ENCODE peak calls at places on chromosomes 13 and 19, in seven cellular contexts. One of them, this sample, is unnamed.

GRCh38 chr19:613732-614567 is 19.4 kb downstream of the POLRMT start:
- DNase-seq in foreskin keratinocyte: no peak
- DNase-seq in HS-5: no peak
- DNase-seq in fibroblast of mammary gland: no peak
- DNase-seq in neural progenitor cell: no peak
- DNase-seq in uterus: no peak
- DNase-seq in activated CD4-positive, alpha-beta T cell treated with anti-CD3 and anti-CD28 coated beads, Interleukin-2, amount 50 U/mL, for 1 hour: no peak
- DNase-seq in this sample: no peak

GRCh38 chr13:42561752-42562467 is 12.0 kb upstream of the TNFSF11 start:
- DNase-seq in foreskin keratinocyte: no peak
- DNase-seq in HS-5: no peak
- DNase-seq in fibroblast of mammary gland: peak; percentile 60
- DNase-seq in neural progenitor cell: no peak
- DNase-seq in uterus: no peak
- DNase-seq in activated CD4-positive, alpha-beta T cell treated with anti-CD3 and anti-CD28 coated beads, Interleukin-2, amount 50 U/mL, for 1 hour: no peak
- DNase-seq in this sample: no peak

GRCh38 chr13:76048126-76048525 is 412.0 kb downstream of the LMO7 start:
- DNase-seq in foreskin keratinocyte: no peak
- DNase-seq in HS-5: no peak
- DNase-seq in fibroblast of mammary gland: no peak
- DNase-seq in neural progenitor cell: no peak
- DNase-seq in uterus: no peak
- DNase-seq in activated CD4-positive, alpha-beta T cell treated with anti-CD3 and anti-CD28 coated beads, Interleukin-2, amount 50 U/mL, for 1 hour: no peak
- DNase-seq in this sample: no peak

GRCh38 chr19:1471514-1472107 is 7.4 kb downstream of the C19orf25 start:
- DNase-seq in foreskin keratinocyte: no peak
- DNase-seq in HS-5: no peak
- DNase-seq in fibroblast of mammary gland: no peak
- DNase-seq in neural progenitor cell: peak; percentile 49
- DNase-seq in uterus: no peak
- DNase-seq in activated CD4-positive, alpha-beta T cell treated with anti-CD3 and anti-CD28 coated beads, Interleukin-2, amount 50 U/mL, for 1 hour: peak; percentile 23
- DNase-seq in this sample: no peak

GRCh38 chr13:49936943-49937273 is 768 bp upstream of the SPRYD7 start:
- DNase-seq in foreskin keratinocyte: no peak
- DNase-seq in HS-5: no peak
- DNase-seq in fibroblast of mammary gland: no peak
- DNase-seq in neural progenitor cell: peak; percentile 54
- DNase-seq in uterus: no peak
- DNase-seq in activated CD4-positive, alpha-beta T cell treated with anti-CD3 and anti-CD28 coated beads, Interleukin-2, amount 50 U/mL, for 1 hour: no peak
- DNase-seq in this sample: no peak

GRCh38 chr19:4267101-4267900 is 11.8 kb upstream of the SHD start:
- DNase-seq in foreskin keratinocyte: peak; percentile 10
- DNase-seq in HS-5: no peak
- DNase-seq in fibroblast of mammary gland: peak; percentile 60
- DNase-seq in neural progenitor cell: peak; percentile 87
- DNase-seq in uterus: peak; percentile 49
- DNase-seq in activated CD4-positive, alpha-beta T cell treated with anti-CD3 and anti-CD28 coated beads, Interleukin-2, amount 50 U/mL, for 1 hour: peak; percentile 62
- DNase-seq in this sample: peak; percentile 72

GRCh38 chr13:43546260-43546659 is 240.5 kb downstream of the ENOX1 start:
- DNase-seq in foreskin keratinocyte: no peak
- DNase-seq in HS-5: no peak
- DNase-seq in fibroblast of mammary gland: peak; percentile 46
- DNase-seq in neural progenitor cell: peak; percentile 5
- DNase-seq in uterus: peak; percentile 35
- DNase-seq in activated CD4-positive, alpha-beta T cell treated with anti-CD3 and anti-CD28 coated beads, Interleukin-2, amount 50 U/mL, for 1 hour: no peak
- DNase-seq in this sample: no peak

GRCh38 chr19:41442473-41443360 is at the start of gene ERICH4:
- DNase-seq in foreskin keratinocyte: no peak
- DNase-seq in HS-5: no peak
- DNase-seq in fibroblast of mammary gland: no peak
- DNase-seq in neural progenitor cell: no peak
- DNase-seq in uterus: no peak
- DNase-seq in activated CD4-positive, alpha-beta T cell treated with anti-CD3 and anti-CD28 coated beads, Interleukin-2, amount 50 U/mL, for 1 hour: no peak
- DNase-seq in this sample: no peak

GRCh38 chr19:9917322-9917721 is 19.0 kb downstream of the OLFM2 start:
- DNase-seq in foreskin keratinocyte: no peak
- DNase-seq in HS-5: peak; percentile 35
- DNase-seq in fibroblast of mammary gland: peak; percentile 60
- DNase-seq in neural progenitor cell: peak; percentile 71
- DNase-seq in uterus: no peak
- DNase-seq in activated CD4-positive, alpha-beta T cell treated with anti-CD3 and anti-CD28 coated beads, Interleukin-2, amount 50 U/mL, for 1 hour: no peak
- DNase-seq in this sample: peak; percentile 70

GRCh38 chr19:18865973-18866799 is 29.8 kb downstream of the CERS1 start:
- DNase-seq in foreskin keratinocyte: no peak
- DNase-seq in HS-5: no peak
- DNase-seq in fibroblast of mammary gland: peak; percentile 55
- DNase-seq in neural progenitor cell: peak; percentile 85
- DNase-seq in uterus: peak; percentile 67
- DNase-seq in activated CD4-positive, alpha-beta T cell treated with anti-CD3 and anti-CD28 coated beads, Interleukin-2, amount 50 U/mL, for 1 hour: peak; percentile 61
- DNase-seq in this sample: no peak

GRCh38 chr13:21997726-21998125 is 326.9 kb downstream of the FGF9 start:
- DNase-seq in foreskin keratinocyte: no peak
- DNase-seq in HS-5: no peak
- DNase-seq in fibroblast of mammary gland: no peak
- DNase-seq in neural progenitor cell: no peak
- DNase-seq in uterus: no peak
- DNase-seq in activated CD4-positive, alpha-beta T cell treated with anti-CD3 and anti-CD28 coated beads, Interleukin-2, amount 50 U/mL, for 1 hour: no peak
- DNase-seq in this sample: no peak